ENCODE peak calls at places on chromosomes 11 and 22, in nine cellular contexts. L is activated T-helper 2 cell treated with anti-CD3 and anti-CD28 coated beads, Interferon-gamma antibody, Interleukin-2, Interleukin-4, amounts not matched to agents 10 μg/mL and 5 μg/mL and 100 μg/mL, durations not matched to agents 14 hours and 24 hours and 36 hours; W is Ammon's horn; P is HTR-8/SVneo; I is stimulated activated CD4-positive, alpha-beta T cell treated with anti-CD3 and anti-CD28 coated beads, Interleukin-12 subunit alpha, Interleukin-12 subunit beta, amount 100 ng/mL, for 48 hours; Q is amniotic stem cell; S is naive thymus-derived CD8-positive, alpha-beta T cell; R is activated CD8-positive, alpha-beta memory T cell treated with anti-CD3 and anti-CD28 coated beads for 4 hours; D is epithelial cell of prostate. C is an unnamed sample.

GRCh38 chr11:17923213-17923612 is 89.6 kb downstream of the SERGEF start:
- DNase-seq in L (no peak), W (peak; percentile 39), P (no peak), I (no peak), Q (no peak), S (no peak), R (no peak), D (no peak), C (no peak)

GRCh38 chr11:86264649-86265048 is 20.1 kb downstream of the EED start:
- DNase-seq in L (no peak), W (no peak), P (no peak), I (no peak), Q (no peak), S (no peak), R (no peak), D (no peak), C (no peak)

GRCh38 chr11:1300569-1301187 is 8.8 kb downstream of the TOLLIP start:
- DNase-seq in L (no peak), W (no peak), P (no peak), I (no peak), Q (no peak), S (no peak), R (no peak), D (no peak), C (no peak)

GRCh38 chr22:23020659-23021293 is 49.5 kb upstream of the GNAZ start:
- DNase-seq in L (no peak), W (no peak), P (no peak), I (no peak), Q (no peak), S (no peak), R (no peak), D (no peak), C (no peak)

GRCh38 chr11:45145421-45146071 is 893 bp upstream of the PRDM11 start:
- DNase-seq in L (peak; percentile 9), W (no peak), P (no peak), I (no peak), Q (no peak), S (no peak), R (no peak), D (no peak), C (no peak)

GRCh38 chr11:65491163-65491465 is 7.7 kb upstream of the MALAT1 start:
- DNase-seq in L (no peak), W (no peak), P (no peak), I (no peak), Q (no peak), S (no peak), R (no peak), D (no peak), C (no peak)

GRCh38 chr11:104076455-104076854 is 40.0 kb downstream of the DDI1 start:
- DNase-seq in L (no peak), W (no peak), P (no peak), I (no peak), Q (no peak), S (no peak), R (no peak), D (peak; percentile 79), C (no peak)

GRCh38 chr11:3058753-3059664 is 1.8 kb upstream of the CARS1 start:
- DNase-seq in L (no peak), W (no peak), P (peak; percentile 51), I (no peak), Q (peak; percentile 87), S (no peak), R (no peak), D (peak; percentile 56), C (peak; percentile 81)

GRCh38 chr22:44180706-44181032 is at the start of gene PARVG:
- DNase-seq in L (peak; percentile 30), W (peak; percentile 25), P (no peak), I (peak; percentile 8), Q (no peak), S (peak; percentile 82), R (no peak), D (no peak), C (no peak)

GRCh38 chr11:78331711-78332110 is 85.9 kb downstream of the GAB2 start:
- DNase-seq in L (no peak), W (peak; percentile 93), P (no peak), I (no peak), Q (no peak), S (no peak), R (no peak), D (no peak), C (no peak)

GRCh38 chr11:119902656-119903181 is 173.7 kb upstream of the NECTIN1 start:
- DNase-seq in L (no peak), W (no peak), P (no peak), I (no peak), Q (no peak), S (no peak), R (no peak), D (no peak), C (no peak)

GRCh38 chr22:47209547-47210023 is 447.1 kb downstream of the TBC1D22A start:
- DNase-seq in L (no peak), W (no peak), P (no peak), I (no peak), Q (no peak), S (no peak), R (no peak), D (no peak), C (no peak)

GRCh38 chr11:107999759-108000455 is 8.8 kb upstream of the CUL5 start:
- DNase-seq in L (no peak), W (no peak), P (peak; percentile 88), I (no peak), Q (no peak), S (peak; percentile 49), R (no peak), D (no peak), C (no peak)

GRCh38 chr11:44788536-44789227 is 61.9 kb downstream of the TSPAN18 start:
- DNase-seq in L (no peak), W (no peak), P (no peak), I (no peak), Q (no peak), S (no peak), R (no peak), D (no peak), C (no peak)

GRCh38 chr11:12864316-12865156 is 144.6 kb upstream of the RASSF10 start:
- DNase-seq in L (no peak), W (peak; percentile 51), P (peak; percentile 20), I (no peak), Q (no peak), S (no peak), R (no peak), D (no peak), C (peak; percentile 54)

GRCh38 chr22:40578171-40578570 is 58.3 kb downstream of the MRTFA start:
- DNase-seq in L (peak; percentile 24), W (no peak), P (no peak), I (no peak), Q (no peak), S (peak; percentile 41), R (no peak), D (no peak), C (no peak)

GRCh38 chr11:65941720-65942310 is 3.5 kb upstream of the TSGA10IP start:
- DNase-seq in L (no peak), W (no peak), P (no peak), I (no peak), Q (no peak), S (no peak), R (no peak), D (no peak), C (no peak)

GRCh38 chr11:43951231-43951630 is 8.8 kb downstream of the C11orf96 start:
- DNase-seq in L (no peak), W (no peak), P (no peak), I (no peak), Q (no peak), S (no peak), R (no peak), D (no peak), C (no peak)

GRCh38 chr22:46672731-46673130 is 52.5 kb downstream of the GRAMD4 start:
- DNase-seq in L (no peak), W (no peak), P (no peak), I (no peak), Q (no peak), S (no peak), R (no peak), D (no peak), C (no peak)

GRCh38 chr22:47957649-47958048 is 1195.2 kb downstream of the TBC1D22A start:
- DNase-seq in L (no peak), W (no peak), P (no peak), I (no peak), Q (no peak), S (no peak), R (no peak), D (no peak), C (no peak)

GRCh38 chr22:41524809-41525449 is 19.3 kb downstream of the POLR3H start:
- DNase-seq in L (peak; percentile 53), W (no peak), P (no peak), I (peak; percentile 33), Q (no peak), S (peak; percentile 81), R (peak; percentile 51), D (no peak), C (no peak)

C was measured in PC-9.